ENCODE peak calls at places on chromosomes 2 and 18, in five cellular contexts. X, Q, G, V and M are unnamed samples.

GRCh38 chr2:134636714-134637113 is 82.1 kb downstream of the TMEM163 start:
- DNase-seq in X (no peak), Q (no peak), G (no peak), V (no peak), M (no peak)

GRCh38 chr18:34847408-34847807 is 137.3 kb downstream of the DTNA start:
- DNase-seq in X (no peak), Q (no peak), G (no peak), V (no peak), M (no peak)

GRCh38 chr2:147214900-147215299 is 629.9 kb upstream of the ACVR2A start:
- DNase-seq in X (no peak), Q (no peak), G (peak; percentile 47), V (no peak), M (no peak)

GRCh38 chr2:240816584-240817495 is 3.2 kb downstream of the KIF1A start:
- DNase-seq in X (peak; percentile 9), Q (no peak), G (no peak), V (no peak), M (no peak)

GRCh38 chr18:49934457-49934856 is 121.1 kb upstream of the ACAA2 start:
- DNase-seq in X (no peak), Q (no peak), G (peak; percentile 36), V (no peak), M (no peak)

GRCh38 chr18:21740724-21741510 is at the start of gene MIB1:
- DNase-seq in X (peak; percentile 67), Q (no peak), G (no peak), V (no peak), M (peak; percentile 89)

GRCh38 chr18:13268035-13268700 is 49.6 kb downstream of the LDLRAD4 start:
- DNase-seq in X (no peak), Q (no peak), G (peak; percentile 4), V (peak; percentile 5), M (no peak)

GRCh38 chr2:232632904-232633412 is 446 bp upstream of the EFHD1 start:
- DNase-seq in X (peak; percentile 72), Q (peak; percentile 38), G (peak; percentile 63), V (no peak), M (no peak)

GRCh38 chr2:237315170-237315880 is 98.6 kb downstream of the COL6A3 start:
- DNase-seq in X (peak; percentile 91), Q (peak; percentile 82), G (peak; percentile 97), V (peak; percentile 93), M (peak; percentile 97)

GRCh38 chr2:39033980-39034379 is 86.9 kb downstream of the SOS1 start:
- DNase-seq in X (no peak), Q (no peak), G (peak; percentile 68), V (no peak), M (no peak)

GRCh38 chr2:158499383-158499782 is 42.6 kb downstream of the PKP4 start:
- DNase-seq in X (no peak), Q (no peak), G (no peak), V (no peak), M (no peak)

GRCh38 chr2:11812466-11813100 is 66.2 kb downstream of the LPIN1 start:
- DNase-seq in X (no peak), Q (no peak), G (no peak), V (no peak), M (no peak)

GRCh38 chr2:238039985-238040384 is 20.8 kb upstream of the SCLY start:
- DNase-seq in X (no peak), Q (no peak), G (no peak), V (no peak), M (no peak)

GRCh38 chr2:179104736-179105135 is 54.8 kb upstream of the CCDC141 start:
- DNase-seq in X (no peak), Q (no peak), G (peak; percentile 59), V (no peak), M (no peak)

GRCh38 chr18:63317982-63318881 is 1.3 kb downstream of the BCL2 start:
- DNase-seq in X (peak; percentile 47), Q (peak; percentile 46), G (peak; percentile 63), V (no peak), M (no peak)

GRCh38 chr2:1339757-1340515 is 73.3 kb upstream of the TPO start:
- DNase-seq in X (no peak), Q (no peak), G (no peak), V (no peak), M (no peak)

GRCh38 chr2:226618875-226619605 is 180.6 kb downstream of the IRS1 start:
- DNase-seq in X (no peak), Q (no peak), G (peak; percentile 74), V (no peak), M (peak; percentile 84)

GRCh38 chr18:76452357-76452756 is 42.7 kb downstream of the ZNF516 start:
- DNase-seq in X (no peak), Q (no peak), G (peak; percentile 57), V (no peak), M (no peak)
- H3K4me3 ChIP-seq in X (no peak overlapping the region), Q (no peak overlapping the region), G (no peak overlapping the region), V (no peak overlapping the region), M (peak overlapping the region; percentile 43)

DNA sequence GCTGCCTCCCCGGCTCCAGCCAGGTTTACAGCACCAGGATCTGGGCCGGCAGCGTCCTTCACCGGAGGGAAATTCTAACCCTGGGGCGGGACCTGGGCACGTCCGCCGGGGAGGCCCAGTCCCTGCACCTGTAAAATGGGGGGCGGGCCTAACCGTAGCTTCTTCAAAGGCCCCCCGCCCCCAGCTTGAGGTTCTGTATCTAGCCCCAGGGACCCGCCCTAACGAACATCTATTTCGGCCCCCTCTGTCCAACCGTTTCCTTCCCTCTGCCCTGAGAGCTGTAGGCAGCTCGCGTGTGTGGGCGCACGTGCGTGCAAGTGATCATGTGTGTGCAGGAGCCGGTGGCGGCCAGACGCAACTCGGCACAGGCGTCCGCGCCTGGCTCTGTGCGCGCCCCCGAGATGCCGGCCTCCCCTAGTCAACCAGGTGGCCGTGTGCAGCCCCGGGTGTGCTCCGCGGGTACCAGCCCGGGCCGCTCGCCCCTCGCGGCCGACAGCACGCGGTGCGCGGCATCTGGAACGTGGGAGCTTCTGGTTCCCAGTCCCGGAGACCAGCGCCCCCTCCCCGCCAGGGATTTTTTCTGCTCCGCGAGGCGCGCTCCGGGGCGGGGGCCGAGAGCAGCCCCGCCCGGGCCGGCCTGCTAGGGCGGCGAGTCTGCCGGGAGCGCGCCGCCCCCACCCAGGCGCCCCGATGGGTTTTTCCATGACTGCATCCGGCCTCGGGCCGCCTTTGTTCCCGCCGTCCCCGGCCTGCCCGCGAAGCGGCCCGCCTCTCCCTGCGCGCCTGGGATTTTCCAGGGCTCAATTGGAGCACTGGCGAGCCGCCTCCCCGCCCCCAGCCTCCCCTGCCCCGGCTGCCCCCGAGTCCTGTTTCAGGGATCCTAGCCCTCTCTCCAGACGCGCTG is 21.2 kb downstream of the TEX44 start:
- DNase-seq in X (peak; percentile 91), Q (peak; percentile 77), G (peak; percentile 79), V (no peak), M (peak; percentile 61)
- TF ChIP-seq CTCF in X (peak; percentile 53), Q (peak; percentile 79), G (peak; percentile 15), V (no peak), M (peak; percentile 21)

DNA sequence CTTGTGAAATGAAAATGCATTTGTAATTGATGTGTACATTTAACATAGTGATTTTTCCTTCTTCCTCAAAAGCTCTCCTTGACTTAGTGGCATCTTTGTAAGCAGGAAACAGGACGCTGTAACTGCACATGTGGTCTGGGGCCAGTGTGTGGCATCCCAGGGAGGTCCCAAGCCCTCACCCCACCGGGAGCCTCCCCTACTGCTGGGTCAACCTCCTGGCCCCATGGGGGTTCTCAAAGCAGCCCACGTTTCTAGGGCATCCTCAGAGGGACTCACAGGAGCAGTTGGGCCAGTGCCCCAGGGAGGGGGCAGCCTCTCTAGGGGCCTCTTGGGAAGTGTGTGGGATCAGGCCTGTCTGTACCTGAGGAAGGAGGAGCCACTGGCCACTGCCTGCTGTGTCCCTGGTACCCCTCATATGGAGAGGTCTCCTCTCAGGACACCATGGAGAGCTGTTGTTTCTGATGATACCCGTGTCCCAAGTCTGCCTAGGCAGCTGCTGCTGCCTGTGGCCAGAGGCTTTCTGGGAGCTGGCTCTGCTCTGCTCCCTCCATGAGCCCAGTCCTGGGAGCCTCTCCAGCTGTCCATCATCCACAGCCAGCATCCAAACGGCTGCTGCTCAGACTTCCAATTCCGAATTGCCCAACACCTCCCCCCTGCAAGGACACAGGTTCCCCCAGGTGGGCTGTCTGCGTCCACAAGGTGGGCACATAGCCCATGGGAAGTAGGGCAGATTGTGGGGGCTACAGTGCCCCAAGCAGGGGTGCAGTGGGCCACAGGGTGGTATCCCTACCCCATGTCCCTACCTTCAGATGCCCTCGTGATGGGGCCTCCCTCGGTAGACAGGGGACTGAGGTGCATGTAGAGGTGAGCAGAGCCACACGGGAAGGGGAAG is 13.4 kb downstream of the ARHGEF4 start:
- DNase-seq in X (no peak), Q (no peak), G (no peak), V (no peak), M (no peak)
- H3K4me3 ChIP-seq in X (no peak overlapping the region), Q (no peak overlapping the region), G (no peak overlapping the region), V (no peak overlapping the region), M (no peak overlapping the region)

DNA sequence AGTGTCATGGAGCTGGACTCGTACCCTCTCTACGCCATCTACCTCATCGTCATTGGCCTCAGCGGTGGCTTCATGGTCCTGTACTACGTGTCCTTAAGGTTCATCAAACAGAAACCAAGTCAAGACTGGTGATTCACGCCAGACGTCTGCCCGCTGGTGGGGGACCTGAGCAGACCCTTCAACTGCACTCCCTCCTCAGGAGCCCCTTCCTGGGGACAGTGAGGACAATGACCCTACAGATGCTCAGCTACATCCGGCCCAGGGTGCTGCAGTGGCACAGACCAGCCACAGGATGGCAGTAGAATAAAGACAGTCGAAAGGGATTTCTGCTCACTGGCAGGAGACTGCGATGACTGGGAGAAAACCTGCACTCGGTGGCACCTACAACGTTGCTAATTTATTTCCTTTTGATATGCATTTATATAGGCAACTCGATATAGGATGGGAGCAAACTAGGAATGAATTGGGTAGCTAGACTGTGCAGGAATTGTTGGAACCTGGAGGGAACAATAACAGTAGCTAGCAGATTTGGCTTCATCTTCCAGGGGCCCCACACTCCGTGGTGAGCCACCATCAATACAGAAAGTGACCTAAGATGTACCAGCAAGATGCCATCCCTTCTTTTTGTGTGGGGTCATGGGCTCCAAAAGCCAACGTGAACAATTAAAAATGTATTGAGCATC is 39.2 kb downstream of the ABCG8 start:
- DNase-seq in X (peak; percentile 40), Q (no peak), G (peak; percentile 79), V (peak; percentile 4), M (peak; percentile 12)
- TF ChIP-seq CTCF in X (peak; percentile 90), Q (peak; percentile 77), G (peak; percentile 96), V (peak; percentile 96), M (peak; percentile 93)

DNA sequence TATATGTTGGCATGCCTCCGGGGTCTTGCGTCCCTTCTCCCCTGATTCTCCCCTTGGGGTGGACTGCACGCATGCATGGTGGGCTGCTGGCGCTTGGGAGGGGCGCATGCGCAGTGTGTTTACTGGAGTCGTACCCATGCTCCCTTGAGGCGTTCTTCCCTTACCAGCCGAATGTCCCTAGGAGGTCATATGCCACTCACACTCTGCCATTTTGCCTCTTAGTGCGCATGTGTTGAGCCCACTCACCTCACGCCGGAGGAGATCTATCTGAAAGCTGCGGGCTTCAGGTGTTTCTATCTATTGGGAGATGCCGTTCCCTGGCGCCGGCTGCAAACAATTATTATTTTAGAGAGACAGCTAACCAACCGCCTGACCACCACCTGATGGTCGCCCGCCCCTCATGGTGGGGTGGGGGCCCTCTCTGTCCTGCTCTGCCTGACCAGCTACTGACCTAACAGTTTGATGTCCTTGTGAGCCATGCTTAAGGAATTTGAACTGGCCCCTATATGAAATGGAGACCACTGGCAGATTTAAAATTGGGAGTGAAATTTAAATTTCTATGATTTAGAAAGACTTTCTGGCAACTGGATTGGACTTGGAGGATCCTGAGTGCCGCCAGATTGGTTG is 179.6 kb downstream of the RNF144A start:
- DNase-seq in X (no peak), Q (no peak), G (no peak), V (no peak), M (no peak)
- H3K4me3 ChIP-seq in X (no peak overlapping the region), Q (no peak overlapping the region), G (no peak overlapping the region), V (no peak overlapping the region), M (no peak overlapping the region)